ENCODE peak calls at places on chromosomes 11 and 22, in four cellular contexts. Y, N, O and P are unnamed samples.

GRCh38 chr11:46391186-46391577 is 394 bp downstream of the CHRM4 start:
- DNase-seq in Y (no peak), N (no peak), O (no peak), P (no peak)

GRCh38 chr11:112925516-112926310 is 35.5 kb upstream of the NCAM1 start:
- DNase-seq in Y (no peak), N (no peak), O (no peak), P (no peak)

GRCh38 chr11:83836883-83837654 is 550.9 kb upstream of the CCDC90B start:
- DNase-seq in Y (peak; percentile 35), N (peak; percentile 34), O (peak; percentile 32), P (peak; percentile 14)

GRCh38 chr11:78920329-78920728 is 345.7 kb upstream of the NARS2 start:
- DNase-seq in Y (no peak), N (no peak), O (no peak), P (no peak)

GRCh38 chr11:68331338-68331947 is 19.1 kb downstream of the LRP5 start:
- DNase-seq in Y (no peak), N (no peak), O (no peak), P (no peak)

GRCh38 chr11:34787899-34788298 is 128.3 kb downstream of the APIP start:
- DNase-seq in Y (no peak), N (no peak), O (no peak), P (no peak)

GRCh38 chr11:115462004-115462541 is 42.1 kb downstream of the CADM1 start:
- DNase-seq in Y (peak; percentile 16), N (no peak), O (no peak), P (no peak)

GRCh38 chr11:29449280-29450074 is 567.4 kb downstream of the KCNA4 start:
- DNase-seq in Y (no peak), N (no peak), O (no peak), P (no peak)

GRCh38 chr22:26239561-26239960 is 70.3 kb downstream of the SEZ6L start:
- DNase-seq in Y (no peak), N (no peak), O (no peak), P (no peak)

GRCh38 chr22:21082248-21082647 is 36.5 kb downstream of the LRRC74B start:
- DNase-seq in Y (no peak), N (no peak), O (no peak), P (no peak)

GRCh38 chr11:765025-765801 is 12.1 kb downstream of the GATD1 start:
- DNase-seq in Y (peak; percentile 69), N (no peak), O (no peak), P (peak; percentile 73)

GRCh38 chr22:22032906-22033802 is 50.6 kb upstream of the TOP3B start:
- DNase-seq in Y (no peak), N (no peak), O (no peak), P (no peak)

GRCh38 chr11:118641463-118642019 is 34.1 kb downstream of the PHLDB1 start:
- DNase-seq in Y (peak; percentile 93), N (no peak), O (no peak), P (no peak)

GRCh38 chr11:2316169-2316962 is 14.6 kb downstream of the TSPAN32 start:
- DNase-seq in Y (peak; percentile 9), N (no peak), O (no peak), P (no peak)

GRCh38 chr22:36767035-36767775 is 8.7 kb downstream of the IFT27 start:
- DNase-seq in Y (peak; percentile 4), N (no peak), O (no peak), P (no peak)

GRCh38 chr22:47098554-47098953 is 336.1 kb downstream of the TBC1D22A start:
- DNase-seq in Y (no peak), N (no peak), O (no peak), P (no peak)

GRCh38 chr11:70908223-70908622 is 344.2 kb downstream of the SHANK2 start:
- DNase-seq in Y (no peak), N (no peak), O (no peak), P (no peak)

GRCh38 chr11:65793144-65793581 is 6.3 kb downstream of the OVOL1 start:
- DNase-seq in Y (peak; percentile 97), N (no peak), O (no peak), P (no peak)

DNA sequence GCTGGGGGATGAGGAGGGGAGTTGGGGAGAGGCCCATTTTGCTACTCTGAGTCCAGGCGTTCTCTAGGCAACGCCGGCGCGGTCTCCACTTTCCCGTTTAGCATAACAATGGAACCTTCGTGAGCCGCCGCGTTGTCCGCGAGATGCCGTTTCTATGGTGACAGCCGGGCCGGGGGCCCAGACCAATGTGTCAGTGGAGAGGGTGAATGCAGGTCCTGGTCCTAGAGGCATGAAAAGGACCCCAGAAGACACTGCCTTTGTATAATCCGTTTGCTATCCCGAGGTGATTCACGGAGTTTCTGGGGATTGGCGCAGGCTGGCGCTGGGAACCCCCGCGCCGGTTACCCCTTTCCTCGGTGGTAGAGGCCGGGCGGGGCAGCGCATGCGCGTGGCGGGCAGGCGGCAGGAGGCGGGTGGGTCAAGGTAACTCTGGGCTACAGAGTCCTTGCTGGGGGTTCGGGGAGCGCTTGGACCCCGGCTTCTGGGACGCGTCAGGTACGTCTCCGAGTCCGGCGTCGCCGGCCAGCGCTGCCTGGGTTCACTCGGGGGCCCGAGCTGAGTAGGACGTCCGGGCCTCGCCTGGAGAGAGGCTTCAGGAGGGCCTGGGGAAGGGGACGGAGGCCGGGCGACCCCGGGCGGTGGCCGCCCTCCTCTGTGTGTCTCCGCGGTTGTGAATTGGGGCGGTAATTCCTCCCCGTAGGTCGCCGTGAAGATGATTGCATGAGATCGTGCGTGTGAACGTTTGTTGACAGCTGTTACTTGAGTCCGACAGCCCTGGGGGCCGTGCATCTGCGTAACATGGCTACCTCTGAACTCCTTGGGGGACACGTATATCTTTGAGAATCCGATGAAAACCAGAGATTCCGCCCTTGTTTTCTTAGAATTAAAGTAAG is at the start of the genes CBY1 and FAM227A:
- DNase-seq in Y (peak; percentile 91), N (peak; percentile 88), O (peak; percentile 95), P (peak; percentile 90)
- TF ChIP-seq POLR2A in Y (peak; percentile 82), N (peak; percentile 49), O (peak; percentile 49), P (peak; percentile 77)

DNA sequence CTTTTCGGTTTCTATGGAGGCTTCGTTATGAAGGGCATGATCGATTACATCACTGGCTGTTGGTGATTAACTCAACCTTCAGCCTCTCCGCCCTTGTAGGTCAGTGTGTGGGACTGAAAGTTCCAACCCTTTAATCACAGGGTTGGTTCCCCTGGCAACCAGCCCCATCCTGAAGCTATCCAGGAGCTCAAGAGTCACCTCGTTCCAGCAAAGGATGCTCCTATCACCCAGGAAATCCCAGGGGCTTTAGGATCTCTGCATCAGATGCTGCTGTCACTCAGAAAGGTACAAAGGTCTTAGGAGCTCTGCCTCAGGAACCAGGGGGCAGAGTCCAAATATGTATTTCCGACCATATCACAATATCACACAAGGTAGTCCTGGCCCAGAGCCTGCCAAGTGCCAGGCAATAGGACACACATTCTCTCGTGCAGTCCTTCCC is 123.5 kb upstream of the PARVA start:
- DNase-seq in Y (peak; percentile 87), N (no peak), O (no peak), P (no peak)
- TF ChIP-seq POLR2A in Y (no peak), N (no peak), O (no peak), P (no peak)

DNA sequence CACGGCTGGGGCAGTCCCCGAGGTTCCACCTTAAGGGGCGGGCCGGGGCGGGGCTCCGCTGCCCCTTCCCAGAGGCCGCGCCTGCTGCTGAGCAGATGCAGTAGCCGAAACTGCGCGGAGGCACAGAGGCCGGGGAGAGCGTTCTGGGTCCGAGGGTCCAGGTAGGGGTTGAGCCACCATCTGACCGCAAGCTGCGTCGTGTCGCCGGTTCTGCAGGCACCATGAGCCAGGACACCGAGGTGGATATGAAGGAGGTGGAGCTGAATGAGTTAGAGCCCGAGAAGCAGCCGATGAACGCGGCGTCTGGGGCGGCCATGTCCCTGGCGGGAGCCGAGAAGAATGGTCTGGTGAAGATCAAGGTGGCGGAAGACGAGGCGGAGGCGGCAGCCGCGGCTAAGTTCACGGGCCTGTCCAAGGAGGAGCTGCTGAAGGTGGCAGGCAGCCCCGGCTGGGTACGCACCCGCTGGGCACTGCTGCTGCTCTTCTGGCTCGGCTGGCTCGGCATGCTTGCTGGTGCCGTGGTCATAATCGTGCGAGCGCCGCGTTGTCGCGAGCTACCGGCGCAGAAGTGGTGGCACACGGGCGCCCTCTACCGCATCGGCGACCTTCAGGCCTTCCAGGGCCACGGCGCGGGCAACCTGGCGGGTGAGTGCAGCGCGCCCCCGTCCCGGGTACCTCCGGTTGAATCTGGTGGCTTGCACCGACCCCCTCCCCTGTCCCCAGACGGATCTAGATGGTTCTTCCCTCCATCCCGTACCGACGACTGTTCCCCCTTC is at the start of gene SLC3A2:
- DNase-seq in Y (peak; percentile 90), N (peak; percentile 90), O (peak; percentile 78), P (peak; percentile 97)
- TF ChIP-seq POLR2A in Y (peak; percentile 99), N (peak; percentile 99), O (peak; percentile 98), P (peak; percentile 99)

GRCh38 chr11:13276852-13277718 is 505 bp upstream of the BMAL1 start:
- DNase-seq in Y (peak; percentile 97), N (peak; percentile 97), O (peak; percentile 96), P (peak; percentile 97)
- TF ChIP-seq POLR2A in Y (peak; percentile 92), N (peak; percentile 81), O (no peak), P (peak; percentile 55)

DNA sequence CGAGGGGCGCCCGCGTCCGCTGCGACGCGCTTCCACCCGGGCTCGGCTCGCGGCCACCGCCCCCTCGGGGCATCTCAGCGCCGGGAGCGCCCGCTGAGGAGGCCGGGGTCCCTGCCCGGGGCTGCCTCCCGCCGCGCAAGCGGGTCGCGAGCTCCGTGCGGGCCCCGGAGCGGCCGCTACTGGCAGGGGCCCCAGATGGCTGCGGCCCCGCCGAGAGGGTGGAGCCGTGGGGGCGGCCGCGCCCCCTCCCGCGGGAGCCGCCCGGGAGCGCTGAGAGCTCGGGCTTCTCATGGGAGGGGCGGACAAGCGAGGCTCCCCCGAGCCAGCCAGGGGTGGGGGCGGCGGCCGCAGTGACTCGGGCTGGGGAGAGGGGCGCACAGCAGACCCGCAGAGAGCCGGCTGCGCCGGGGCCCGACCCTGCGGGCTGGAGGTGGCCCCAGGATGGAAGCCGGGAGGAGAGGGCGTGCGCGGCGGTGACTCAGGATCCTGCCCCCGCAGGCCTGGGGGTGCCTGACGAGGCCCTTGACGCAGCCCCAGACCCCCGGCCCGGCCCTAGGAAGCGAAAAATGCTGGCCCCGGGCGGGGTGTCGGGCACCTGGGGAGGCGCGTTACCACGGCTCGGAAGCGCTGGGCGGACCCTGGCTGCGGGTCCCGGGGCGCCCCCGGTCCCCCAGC is 606 bp upstream of the ZFTA start:
- DNase-seq in Y (peak; percentile 40), N (peak; percentile 48), O (peak; percentile 56), P (peak; percentile 78)
- TF ChIP-seq POLR2A in Y (no peak), N (no peak), O (no peak), P (no peak)